ENCODE peak calls at places on chromosome 20, in seven cellular contexts. R is H9, A is stomach, U is ovary, Z is omental fat pad, E is Peyer's patch, F is mesothelial cell of epicardium. K is an unnamed sample.

GRCh38 chr20:18019068-18019467 is 38.6 kb downstream of the OVOL2 start:
- DNase-seq in R (peak), A (no peak), U (no peak), Z (no peak), E (no peak), F (no peak), K (no peak)

GRCh38 chr20:36819662-36820061 is 46.1 kb upstream of the DSN1 start:
- DNase-seq in R (no peak), A (peak), U (no peak), Z (no peak), E (no peak), F (no peak), K (no peak)

GRCh38 chr20:41538810-41539596 is 79.2 kb downstream of the CHD6 start:
- DNase-seq in R (no peak), A (no peak), U (no peak), Z (no peak), E (no peak), F (no peak), K (no peak)

GRCh38 chr20:44109951-44110361 is 77.0 kb downstream of the JPH2 start:
- DNase-seq in R (peak), A (no peak), U (no peak), Z (no peak), E (no peak), F (no peak), K (no peak)

GRCh38 chr20:9261781-9262180 is 192.9 kb downstream of the PLCB4 start:
- DNase-seq in R (no peak), A (no peak), U (no peak), Z (no peak), E (no peak), F (no peak), K (no peak)

GRCh38 chr20:35901678-35902544 is 52.4 kb downstream of the SCAND1 start:
- DNase-seq in R (no peak), A (no peak), U (no peak), Z (no peak), E (no peak), F (no peak), K (no peak)

GRCh38 chr20:25659999-25660398 is 36.2 kb upstream of the NANP start:
- DNase-seq in R (no peak), A (no peak), U (no peak), Z (no peak), E (no peak), F (no peak), K (no peak)

GRCh38 chr20:4666001-4666470 is 55.7 kb upstream of the PRND start:
- DNase-seq in R (no peak), A (no peak), U (no peak), Z (no peak), E (no peak), F (no peak), K (no peak)

GRCh38 chr20:1944345-1945099 is 49.3 kb downstream of the SIRPA start:
- DNase-seq in R (no peak), A (no peak), U (no peak), Z (no peak), E (no peak), F (no peak), K (no peak)

GRCh38 chr20:3309226-3309625 is 70.2 kb upstream of the SLC4A11 start:
- DNase-seq in R (no peak), A (no peak), U (no peak), Z (no peak), E (no peak), F (no peak), K (no peak)

GRCh38 chr20:828987-829386 is 4.5 kb upstream of the FAM110A start:
- DNase-seq in R (no peak), A (no peak), U (no peak), Z (no peak), E (no peak), F (no peak), K (no peak)

GRCh38 chr20:2911200-2911599 is 37.9 kb downstream of the PTPRA start:
- DNase-seq in R (no peak), A (no peak), U (no peak), Z (no peak), E (no peak), F (no peak), K (no peak)

GRCh38 chr20:18144541-18145099 is 7.0 kb downstream of the KAT14 start:
- DNase-seq in R (no peak), A (no peak), U (no peak), Z (no peak), E (no peak), F (no peak), K (no peak)

GRCh38 chr20:61809006-61809770 is 256.5 kb downstream of the TAF4 start:
- DNase-seq in R (no peak), A (no peak), U (no peak), Z (no peak), E (peak), F (peak), K (no peak)

GRCh38 chr20:52193133-52193532 is 1.6 kb upstream of the ZFP64 start:
- DNase-seq in R (no peak), A (no peak), U (no peak), Z (no peak), E (no peak), F (no peak), K (no peak)

GRCh38 chr20:52191436-52192295 is at the start of gene ZFP64:
- DNase-seq in R (peak), A (peak), U (peak), Z (no peak), E (peak), F (peak), K (peak)

GRCh38 chr20:52191132-52191435 is 495 bp downstream of the ZFP64 start:
- DNase-seq in R (no peak), A (no peak), U (peak), Z (no peak), E (no peak), F (no peak), K (no peak)

GRCh38 chr20:52193886-52194545 is 2.4 kb upstream of the ZFP64 start:
- DNase-seq in R (no peak), A (no peak), U (no peak), Z (no peak), E (no peak), F (no peak), K (no peak)

GRCh38 chr20:52192296-52193007 is 873 bp upstream of the ZFP64 start:
- DNase-seq in R (peak), A (no peak), U (peak), Z (no peak), E (no peak), F (no peak), K (no peak)
- TF ChIP-seq CTCF in R (peak), A (no peak), U (no peak), Z (no peak), E (peak), F (no peak), K (no peak)

DNA sequence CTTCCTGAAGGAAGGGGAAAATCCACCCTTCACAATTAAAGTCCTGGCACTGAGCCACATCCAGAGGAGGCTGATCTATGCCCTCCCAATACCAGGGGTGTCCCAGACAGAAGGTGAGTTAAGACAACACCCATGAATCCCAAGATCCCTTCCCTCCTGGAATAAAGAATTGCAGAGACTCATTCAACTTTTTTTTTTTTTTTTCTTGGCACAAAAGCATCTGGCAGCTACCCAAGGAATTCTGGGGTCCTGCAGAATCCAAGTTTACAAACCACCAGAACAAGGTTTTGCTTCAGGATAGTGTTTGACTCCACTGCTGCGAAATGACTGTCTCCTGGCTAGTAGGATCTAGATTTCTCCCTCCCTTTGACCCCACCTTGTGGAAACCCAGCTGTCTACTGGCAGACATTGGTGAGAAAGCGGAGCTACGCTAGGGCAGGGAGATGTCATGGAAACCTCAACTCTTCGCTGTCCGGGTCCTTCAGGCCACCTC is 37.4 kb downstream of the JAG1 start:
- DNase-seq in R (no peak), A (no peak), U (no peak), Z (no peak), E (no peak), F (no peak), K (no peak)
- TF ChIP-seq CTCF in R (no peak), A (no peak), U (no peak), Z (no peak), E (no peak), F (no peak), K (no peak)

GRCh38 chr20:34475979-34476736 is 40.1 kb upstream of the DYNLRB1 start:
- DNase-seq in R (peak), A (peak), U (peak), Z (no peak), E (peak), F (no peak), K (peak)
- TF ChIP-seq CTCF in R (no peak), A (no peak), U (peak), Z (peak), E (peak), F (no peak), K (no peak)

GRCh38 chr20:38196016-38196415 is 30.9 kb upstream of the TGM2 start:
- DNase-seq in R (no peak), A (no peak), U (no peak), Z (no peak), E (no peak), F (no peak), K (no peak)
- TF ChIP-seq CTCF in R (no peak), A (no peak), U (no peak), Z (no peak), E (no peak), F (no peak), K (no peak)

GRCh38 chr20:47741669-47742345 is 43.5 kb downstream of the SULF2 start:
- DNase-seq in R (no peak), A (no peak), U (no peak), Z (no peak), E (no peak), F (no peak), K (no peak)
- TF ChIP-seq CTCF in R (no peak), A (no peak), U (no peak), Z (no peak), E (no peak), F (no peak), K (no peak)

K was measured in nephron progenitor cell.